ENCODE peak calls at places on chromosomes 6 and 20, in six cellular contexts. One of them, this sample, is unnamed.

GRCh38 chr6:114997813-114998292 is 655.0 kb upstream of the HS3ST5 start:
- DNase-seq in CD8-positive, alpha-beta memory T cell: no peak
- DNase-seq in NCI-H2081: no peak
- DNase-seq in right atrium auricular region: no peak
- DNase-seq in OCI-LY7: no peak
- DNase-seq in GM23338: no peak
- DNase-seq in this sample: no peak

GRCh38 chr20:24650091-24650490 is 180.7 kb downstream of the SYNDIG1 start:
- DNase-seq in CD8-positive, alpha-beta memory T cell: no peak
- DNase-seq in NCI-H2081: no peak
- DNase-seq in right atrium auricular region: no peak
- DNase-seq in OCI-LY7: no peak
- DNase-seq in GM23338: no peak
- DNase-seq in this sample: no peak

GRCh38 chr20:49814057-49814675 is 1.5 kb downstream of the SLC9A8 start:
- DNase-seq in CD8-positive, alpha-beta memory T cell: no peak
- DNase-seq in NCI-H2081: no peak
- DNase-seq in right atrium auricular region: no peak
- DNase-seq in OCI-LY7: no peak
- DNase-seq in GM23338: no peak
- DNase-seq in this sample: no peak

GRCh38 chr6:27986928-27987725 is 30.1 kb downstream of the OR2B6 start:
- DNase-seq in CD8-positive, alpha-beta memory T cell: no peak
- DNase-seq in NCI-H2081: no peak
- DNase-seq in right atrium auricular region: no peak
- DNase-seq in OCI-LY7: no peak
- DNase-seq in GM23338: no peak
- DNase-seq in this sample: peak

GRCh38 chr20:45826381-45827019 is 612 bp downstream of the TNNC2 start:
- DNase-seq in CD8-positive, alpha-beta memory T cell: no peak
- DNase-seq in NCI-H2081: no peak
- DNase-seq in right atrium auricular region: no peak
- DNase-seq in OCI-LY7: no peak
- DNase-seq in GM23338: no peak
- DNase-seq in this sample: no peak

GRCh38 chr6:366389-366788 is 25.2 kb upstream of the IRF4 start:
- DNase-seq in CD8-positive, alpha-beta memory T cell: no peak
- DNase-seq in NCI-H2081: no peak
- DNase-seq in right atrium auricular region: no peak
- DNase-seq in OCI-LY7: peak
- DNase-seq in GM23338: no peak
- DNase-seq in this sample: no peak

GRCh38 chr6:37984578-37984977 is 165.1 kb downstream of the ZFAND3 start:
- DNase-seq in CD8-positive, alpha-beta memory T cell: no peak
- DNase-seq in NCI-H2081: no peak
- DNase-seq in right atrium auricular region: no peak
- DNase-seq in OCI-LY7: no peak
- DNase-seq in GM23338: no peak
- DNase-seq in this sample: no peak

GRCh38 chr20:57291694-57292093 is 25.3 kb upstream of the BMP7 start:
- DNase-seq in CD8-positive, alpha-beta memory T cell: no peak
- DNase-seq in NCI-H2081: no peak
- DNase-seq in right atrium auricular region: no peak
- DNase-seq in OCI-LY7: no peak
- DNase-seq in GM23338: no peak
- DNase-seq in this sample: no peak

GRCh38 chr6:168294901-168295300 is 24.7 kb downstream of the DACT2 start:
- DNase-seq in CD8-positive, alpha-beta memory T cell: no peak
- DNase-seq in NCI-H2081: no peak
- DNase-seq in right atrium auricular region: no peak
- DNase-seq in OCI-LY7: no peak
- DNase-seq in GM23338: no peak
- DNase-seq in this sample: no peak

GRCh38 chr20:22462975-22463914 is 121.1 kb downstream of the FOXA2 start:
- DNase-seq in CD8-positive, alpha-beta memory T cell: no peak
- DNase-seq in NCI-H2081: peak
- DNase-seq in right atrium auricular region: no peak
- DNase-seq in OCI-LY7: no peak
- DNase-seq in GM23338: peak
- DNase-seq in this sample: no peak

GRCh38 chr6:37011656-37012378 is 6.4 kb downstream of the FGD2 start:
- DNase-seq in CD8-positive, alpha-beta memory T cell: no peak
- DNase-seq in NCI-H2081: no peak
- DNase-seq in right atrium auricular region: no peak
- DNase-seq in OCI-LY7: no peak
- DNase-seq in GM23338: no peak
- DNase-seq in this sample: no peak

GRCh38 chr20:8163543-8163942 is 31.5 kb downstream of the PLCB1 start:
- DNase-seq in CD8-positive, alpha-beta memory T cell: no peak
- DNase-seq in NCI-H2081: no peak
- DNase-seq in right atrium auricular region: no peak
- DNase-seq in OCI-LY7: no peak
- DNase-seq in GM23338: no peak
- DNase-seq in this sample: no peak

GRCh38 chr6:25927721-25928359 is 2.7 kb downstream of the SLC17A2 start:
- DNase-seq in CD8-positive, alpha-beta memory T cell: no peak
- DNase-seq in NCI-H2081: no peak
- DNase-seq in right atrium auricular region: no peak
- DNase-seq in OCI-LY7: no peak
- DNase-seq in GM23338: no peak
- DNase-seq in this sample: no peak

GRCh38 chr6:28977351-28978136 is 27.6 kb downstream of the ZNF311 start:
- DNase-seq in CD8-positive, alpha-beta memory T cell: no peak
- DNase-seq in NCI-H2081: no peak
- DNase-seq in right atrium auricular region: no peak
- DNase-seq in OCI-LY7: no peak
- DNase-seq in GM23338: peak
- DNase-seq in this sample: no peak

GRCh38 chr6:26383624-26384417 is 913 bp downstream of the BTN2A2 start:
- DNase-seq in CD8-positive, alpha-beta memory T cell: no peak
- DNase-seq in NCI-H2081: no peak
- DNase-seq in right atrium auricular region: no peak
- DNase-seq in OCI-LY7: peak
- DNase-seq in GM23338: peak
- DNase-seq in this sample: no peak

GRCh38 chr6:143745160-143746133 is 67.7 kb downstream of the PHACTR2 start:
- DNase-seq in CD8-positive, alpha-beta memory T cell: no peak
- DNase-seq in NCI-H2081: peak
- DNase-seq in right atrium auricular region: no peak
- DNase-seq in OCI-LY7: no peak
- DNase-seq in GM23338: peak
- DNase-seq in this sample: no peak

GRCh38 chr6:28982476-28983266 is 22.4 kb downstream of the ZNF311 start:
- DNase-seq in CD8-positive, alpha-beta memory T cell: peak
- DNase-seq in NCI-H2081: no peak
- DNase-seq in right atrium auricular region: no peak
- DNase-seq in OCI-LY7: no peak
- DNase-seq in GM23338: peak
- DNase-seq in this sample: no peak

GRCh38 chr6:11714116-11714797 is 64.3 kb downstream of the ADTRP start:
- DNase-seq in CD8-positive, alpha-beta memory T cell: no peak
- DNase-seq in NCI-H2081: no peak
- DNase-seq in right atrium auricular region: no peak
- DNase-seq in OCI-LY7: no peak
- DNase-seq in GM23338: no peak
- DNase-seq in this sample: no peak

GRCh38 chr6:41405941-41406340 is 70.5 kb downstream of the NCR2 start:
- DNase-seq in CD8-positive, alpha-beta memory T cell: no peak
- DNase-seq in NCI-H2081: no peak
- DNase-seq in right atrium auricular region: no peak
- DNase-seq in OCI-LY7: no peak
- DNase-seq in GM23338: no peak
- DNase-seq in this sample: no peak

GRCh38 chr6:658244-658643 is 1.3 kb upstream of the HUS1B start:
- DNase-seq in CD8-positive, alpha-beta memory T cell: no peak
- DNase-seq in NCI-H2081: no peak
- DNase-seq in right atrium auricular region: no peak
- DNase-seq in OCI-LY7: no peak
- DNase-seq in GM23338: no peak
- DNase-seq in this sample: no peak

GRCh38 chr6:155126727-155127439 is 131.8 kb downstream of the TIAM2 start:
- DNase-seq in CD8-positive, alpha-beta memory T cell: no peak
- DNase-seq in NCI-H2081: no peak
- DNase-seq in right atrium auricular region: no peak
- DNase-seq in OCI-LY7: no peak
- DNase-seq in GM23338: no peak
- DNase-seq in this sample: no peak

GRCh38 chr6:105781248-105781647 is 304.9 kb upstream of the PRDM1 start:
- DNase-seq in CD8-positive, alpha-beta memory T cell: no peak
- DNase-seq in NCI-H2081: no peak
- DNase-seq in right atrium auricular region: no peak
- DNase-seq in OCI-LY7: no peak
- DNase-seq in GM23338: no peak
- DNase-seq in this sample: peak

GRCh38 chr20:58339741-58340140 is 30.2 kb downstream of the RAB22A start:
- DNase-seq in CD8-positive, alpha-beta memory T cell: no peak
- DNase-seq in NCI-H2081: no peak
- DNase-seq in right atrium auricular region: no peak
- DNase-seq in OCI-LY7: no peak
- DNase-seq in GM23338: no peak
- DNase-seq in this sample: no peak

GRCh38 chr6:36840471-36841461 is 1.5 kb upstream of the CPNE5 start:
- DNase-seq in CD8-positive, alpha-beta memory T cell: peak
- DNase-seq in NCI-H2081: no peak
- DNase-seq in right atrium auricular region: no peak
- DNase-seq in OCI-LY7: no peak
- DNase-seq in GM23338: peak
- DNase-seq in this sample: no peak

GRCh38 chr6:39078695-39079094 is 30.1 kb downstream of the GLP1R start:
- DNase-seq in CD8-positive, alpha-beta memory T cell: no peak
- DNase-seq in NCI-H2081: no peak
- DNase-seq in right atrium auricular region: peak
- DNase-seq in OCI-LY7: no peak
- DNase-seq in GM23338: no peak
- DNase-seq in this sample: no peak

GRCh38 chr6:9494864-9495263 is 920.0 kb downstream of the TFAP2A start:
- DNase-seq in CD8-positive, alpha-beta memory T cell: no peak
- DNase-seq in NCI-H2081: no peak
- DNase-seq in right atrium auricular region: no peak
- DNase-seq in OCI-LY7: no peak
- DNase-seq in GM23338: no peak
- DNase-seq in this sample: no peak

GRCh38 chr6:47080083-47080596 is 38.0 kb upstream of the ADGRF1 start:
- DNase-seq in CD8-positive, alpha-beta memory T cell: no peak
- DNase-seq in NCI-H2081: no peak
- DNase-seq in right atrium auricular region: no peak
- DNase-seq in OCI-LY7: no peak
- DNase-seq in GM23338: no peak
- DNase-seq in this sample: no peak

GRCh38 chr6:85676086-85676729 is 33.5 kb upstream of the SYNCRIP start:
- DNase-seq in CD8-positive, alpha-beta memory T cell: no peak
- DNase-seq in NCI-H2081: no peak
- DNase-seq in right atrium auricular region: no peak
- DNase-seq in OCI-LY7: peak
- DNase-seq in GM23338: no peak
- DNase-seq in this sample: peak

GRCh38 chr6:134176283-134176975 is 124.0 kb upstream of the SLC2A12 start:
- DNase-seq in CD8-positive, alpha-beta memory T cell: no peak
- DNase-seq in NCI-H2081: no peak
- DNase-seq in right atrium auricular region: peak
- DNase-seq in OCI-LY7: no peak
- DNase-seq in GM23338: peak
- DNase-seq in this sample: no peak

GRCh38 chr6:74289881-74290280 is 593.9 kb downstream of the CD109 start:
- DNase-seq in CD8-positive, alpha-beta memory T cell: no peak
- DNase-seq in NCI-H2081: no peak
- DNase-seq in right atrium auricular region: no peak
- DNase-seq in OCI-LY7: no peak
- DNase-seq in GM23338: no peak
- DNase-seq in this sample: no peak

GRCh38 chr6:14873132-14873531 is 372.7 kb upstream of the JARID2 start:
- DNase-seq in CD8-positive, alpha-beta memory T cell: no peak
- DNase-seq in NCI-H2081: no peak
- DNase-seq in right atrium auricular region: no peak
- DNase-seq in OCI-LY7: no peak
- DNase-seq in GM23338: no peak
- DNase-seq in this sample: no peak

GRCh38 chr6:42710316-42710715 is 12.1 kb downstream of the PRPH2 start:
- DNase-seq in CD8-positive, alpha-beta memory T cell: no peak
- DNase-seq in NCI-H2081: no peak
- DNase-seq in right atrium auricular region: no peak
- DNase-seq in OCI-LY7: no peak
- DNase-seq in GM23338: peak
- DNase-seq in this sample: no peak

GRCh38 chr20:58774214-58774613 is 76.5 kb downstream of the GNAS-AS1 start:
- DNase-seq in CD8-positive, alpha-beta memory T cell: no peak
- DNase-seq in NCI-H2081: no peak
- DNase-seq in right atrium auricular region: no peak
- DNase-seq in OCI-LY7: no peak
- DNase-seq in GM23338: no peak
- DNase-seq in this sample: no peak

GRCh38 chr20:36128463-36129176 is 25.9 kb upstream of the EPB41L1 start:
- DNase-seq in CD8-positive, alpha-beta memory T cell: no peak
- DNase-seq in NCI-H2081: no peak
- DNase-seq in right atrium auricular region: no peak
- DNase-seq in OCI-LY7: no peak
- DNase-seq in GM23338: no peak
- DNase-seq in this sample: no peak

GRCh38 chr20:25013478-25014380 is 21.2 kb upstream of the APMAP start:
- DNase-seq in CD8-positive, alpha-beta memory T cell: no peak
- DNase-seq in NCI-H2081: no peak
- DNase-seq in right atrium auricular region: no peak
- DNase-seq in OCI-LY7: no peak
- DNase-seq in GM23338: no peak
- DNase-seq in this sample: no peak

GRCh38 chr20:63452341-63453028 is 20.0 kb downstream of the KCNQ2 start:
- DNase-seq in CD8-positive, alpha-beta memory T cell: no peak
- DNase-seq in NCI-H2081: no peak
- DNase-seq in right atrium auricular region: no peak
- DNase-seq in OCI-LY7: no peak
- DNase-seq in GM23338: no peak
- DNase-seq in this sample: no peak

GRCh38 chr20:58246346-58246745 is 17.9 kb upstream of the ANKRD60 start:
- DNase-seq in CD8-positive, alpha-beta memory T cell: no peak
- DNase-seq in NCI-H2081: no peak
- DNase-seq in right atrium auricular region: no peak
- DNase-seq in OCI-LY7: no peak
- DNase-seq in GM23338: peak
- DNase-seq in this sample: no peak

GRCh38 chr6:37021356-37022129 is 16.1 kb downstream of the FGD2 start:
- DNase-seq in CD8-positive, alpha-beta memory T cell: peak
- DNase-seq in NCI-H2081: no peak
- DNase-seq in right atrium auricular region: no peak
- DNase-seq in OCI-LY7: peak
- DNase-seq in GM23338: peak
- DNase-seq in this sample: no peak

This sample was measured in keratinocyte.